ENCODE peak calls at places on chromosomes 5 and 9, in ten cellular contexts. One of them, this sample, is unnamed.

GRCh38 chr9:95130484-95130883 is 187.0 kb downstream of the FANCC start:
- DNase-seq in stimulated activated CD4-positive, alpha-beta T cell treated with anti-CD3 and anti-CD28 coated beads, Interleukin-4, amount 100 ng/mL, for 48 hours: no peak
- DNase-seq in heart left ventricle: no peak
- DNase-seq in NCI-H1092: no peak
- DNase-seq in Ammon's horn: no peak
- DNase-seq in AG04449: no peak
- DNase-seq in adrenal gland: no peak
- DNase-seq in left cardiac atrium: no peak
- DNase-seq in foreskin fibroblast: no peak
- DNase-seq in activated CD4-positive, CD25-positive, alpha-beta regulatory T cell treated with anti-CD3 and anti-CD28 coated beads, Interleukin-2, amount 50 U/mL, for 16 hours: no peak
- DNase-seq in this sample: no peak

GRCh38 chr5:39283231-39283818 is 64.0 kb upstream of the FYB1 start:
- DNase-seq in heart left ventricle: no peak
- DNase-seq in NCI-H1092: no peak
- DNase-seq in activated CD4-positive, CD25-positive, alpha-beta regulatory T cell treated with anti-CD3 and anti-CD28 coated beads, Interleukin-2, amount 50 U/mL, for 16 hours: peak
- DNase-seq in foreskin fibroblast: peak
- DNase-seq in Ammon's horn: peak
- DNase-seq in left cardiac atrium: no peak
- DNase-seq in AG04449: peak
- DNase-seq in adrenal gland: peak
- DNase-seq in stimulated activated CD4-positive, alpha-beta T cell treated with anti-CD3 and anti-CD28 coated beads, Interleukin-4, amount 100 ng/mL, for 48 hours: peak
- DNase-seq in this sample: peak

GRCh38 chr5:131633830-131634229 is 1.2 kb downstream of the RAPGEF6 start:
- DNase-seq in AG04449: no peak
- DNase-seq in activated CD4-positive, CD25-positive, alpha-beta regulatory T cell treated with anti-CD3 and anti-CD28 coated beads, Interleukin-2, amount 50 U/mL, for 16 hours: no peak
- DNase-seq in heart left ventricle: no peak
- DNase-seq in adrenal gland: no peak
- DNase-seq in foreskin fibroblast: no peak
- DNase-seq in Ammon's horn: no peak
- DNase-seq in NCI-H1092: no peak
- DNase-seq in left cardiac atrium: no peak
- DNase-seq in stimulated activated CD4-positive, alpha-beta T cell treated with anti-CD3 and anti-CD28 coated beads, Interleukin-4, amount 100 ng/mL, for 48 hours: no peak
- DNase-seq in this sample: no peak

GRCh38 chr5:1511651-1512540 is 11.9 kb downstream of the LPCAT1 start:
- DNase-seq in Ammon's horn: peak
- DNase-seq in left cardiac atrium: peak
- DNase-seq in AG04449: no peak
- DNase-seq in stimulated activated CD4-positive, alpha-beta T cell treated with anti-CD3 and anti-CD28 coated beads, Interleukin-4, amount 100 ng/mL, for 48 hours: no peak
- DNase-seq in activated CD4-positive, CD25-positive, alpha-beta regulatory T cell treated with anti-CD3 and anti-CD28 coated beads, Interleukin-2, amount 50 U/mL, for 16 hours: no peak
- DNase-seq in NCI-H1092: no peak
- DNase-seq in adrenal gland: no peak
- DNase-seq in foreskin fibroblast: peak
- DNase-seq in heart left ventricle: peak
- DNase-seq in this sample: no peak

GRCh38 chr5:172235132-172235780 is 41.3 kb downstream of the EFCAB9 start:
- DNase-seq in foreskin fibroblast: no peak
- DNase-seq in NCI-H1092: no peak
- DNase-seq in stimulated activated CD4-positive, alpha-beta T cell treated with anti-CD3 and anti-CD28 coated beads, Interleukin-4, amount 100 ng/mL, for 48 hours: no peak
- DNase-seq in heart left ventricle: no peak
- DNase-seq in adrenal gland: no peak
- DNase-seq in AG04449: no peak
- DNase-seq in left cardiac atrium: no peak
- DNase-seq in Ammon's horn: peak
- DNase-seq in activated CD4-positive, CD25-positive, alpha-beta regulatory T cell treated with anti-CD3 and anti-CD28 coated beads, Interleukin-2, amount 50 U/mL, for 16 hours: no peak
- DNase-seq in this sample: no peak

GRCh38 chr5:55102345-55102744 is at the start of gene GZMA:
- DNase-seq in adrenal gland: no peak
- DNase-seq in AG04449: no peak
- DNase-seq in heart left ventricle: no peak
- DNase-seq in stimulated activated CD4-positive, alpha-beta T cell treated with anti-CD3 and anti-CD28 coated beads, Interleukin-4, amount 100 ng/mL, for 48 hours: peak
- DNase-seq in activated CD4-positive, CD25-positive, alpha-beta regulatory T cell treated with anti-CD3 and anti-CD28 coated beads, Interleukin-2, amount 50 U/mL, for 16 hours: no peak
- DNase-seq in NCI-H1092: no peak
- DNase-seq in Ammon's horn: no peak
- DNase-seq in foreskin fibroblast: no peak
- DNase-seq in left cardiac atrium: no peak
- DNase-seq in this sample: no peak

GRCh38 chr9:69806642-69807041 is 14.0 kb upstream of the CFAP95 start:
- DNase-seq in activated CD4-positive, CD25-positive, alpha-beta regulatory T cell treated with anti-CD3 and anti-CD28 coated beads, Interleukin-2, amount 50 U/mL, for 16 hours: no peak
- DNase-seq in stimulated activated CD4-positive, alpha-beta T cell treated with anti-CD3 and anti-CD28 coated beads, Interleukin-4, amount 100 ng/mL, for 48 hours: no peak
- DNase-seq in NCI-H1092: no peak
- DNase-seq in heart left ventricle: no peak
- DNase-seq in Ammon's horn: no peak
- DNase-seq in adrenal gland: no peak
- DNase-seq in AG04449: no peak
- DNase-seq in foreskin fibroblast: no peak
- DNase-seq in left cardiac atrium: no peak
- DNase-seq in this sample: no peak

GRCh38 chr9:131656356-131657030 is 83.4 kb downstream of the RAPGEF1 start:
- DNase-seq in heart left ventricle: peak
- DNase-seq in stimulated activated CD4-positive, alpha-beta T cell treated with anti-CD3 and anti-CD28 coated beads, Interleukin-4, amount 100 ng/mL, for 48 hours: no peak
- DNase-seq in adrenal gland: peak
- DNase-seq in activated CD4-positive, CD25-positive, alpha-beta regulatory T cell treated with anti-CD3 and anti-CD28 coated beads, Interleukin-2, amount 50 U/mL, for 16 hours: no peak
- DNase-seq in NCI-H1092: no peak
- DNase-seq in left cardiac atrium: peak
- DNase-seq in foreskin fibroblast: no peak
- DNase-seq in AG04449: no peak
- DNase-seq in Ammon's horn: peak
- DNase-seq in this sample: peak

GRCh38 chr5:137856201-137856600 is 11.5 kb upstream of the MYOT start:
- DNase-seq in foreskin fibroblast: no peak
- DNase-seq in activated CD4-positive, CD25-positive, alpha-beta regulatory T cell treated with anti-CD3 and anti-CD28 coated beads, Interleukin-2, amount 50 U/mL, for 16 hours: no peak
- DNase-seq in AG04449: no peak
- DNase-seq in Ammon's horn: no peak
- DNase-seq in heart left ventricle: no peak
- DNase-seq in stimulated activated CD4-positive, alpha-beta T cell treated with anti-CD3 and anti-CD28 coated beads, Interleukin-4, amount 100 ng/mL, for 48 hours: no peak
- DNase-seq in NCI-H1092: no peak
- DNase-seq in adrenal gland: no peak
- DNase-seq in left cardiac atrium: no peak
- DNase-seq in this sample: no peak

GRCh38 chr5:164748861-164749260 is 1243.4 kb downstream of the MAT2B start:
- DNase-seq in activated CD4-positive, CD25-positive, alpha-beta regulatory T cell treated with anti-CD3 and anti-CD28 coated beads, Interleukin-2, amount 50 U/mL, for 16 hours: no peak
- DNase-seq in heart left ventricle: no peak
- DNase-seq in foreskin fibroblast: no peak
- DNase-seq in adrenal gland: no peak
- DNase-seq in NCI-H1092: no peak
- DNase-seq in stimulated activated CD4-positive, alpha-beta T cell treated with anti-CD3 and anti-CD28 coated beads, Interleukin-4, amount 100 ng/mL, for 48 hours: no peak
- DNase-seq in Ammon's horn: no peak
- DNase-seq in left cardiac atrium: no peak
- DNase-seq in AG04449: no peak
- DNase-seq in this sample: no peak

GRCh38 chr5:56819027-56819881 is 3.9 kb downstream of the MAP3K1 start:
- DNase-seq in foreskin fibroblast: no peak
- DNase-seq in AG04449: no peak
- DNase-seq in NCI-H1092: no peak
- DNase-seq in heart left ventricle: no peak
- DNase-seq in stimulated activated CD4-positive, alpha-beta T cell treated with anti-CD3 and anti-CD28 coated beads, Interleukin-4, amount 100 ng/mL, for 48 hours: no peak
- DNase-seq in Ammon's horn: no peak
- DNase-seq in adrenal gland: no peak
- DNase-seq in activated CD4-positive, CD25-positive, alpha-beta regulatory T cell treated with anti-CD3 and anti-CD28 coated beads, Interleukin-2, amount 50 U/mL, for 16 hours: no peak
- DNase-seq in left cardiac atrium: no peak
- DNase-seq in this sample: no peak

GRCh38 chr9:16744386-16744785 is 126.1 kb downstream of the BNC2 start:
- DNase-seq in stimulated activated CD4-positive, alpha-beta T cell treated with anti-CD3 and anti-CD28 coated beads, Interleukin-4, amount 100 ng/mL, for 48 hours: no peak
- DNase-seq in NCI-H1092: no peak
- DNase-seq in AG04449: no peak
- DNase-seq in heart left ventricle: no peak
- DNase-seq in activated CD4-positive, CD25-positive, alpha-beta regulatory T cell treated with anti-CD3 and anti-CD28 coated beads, Interleukin-2, amount 50 U/mL, for 16 hours: no peak
- DNase-seq in Ammon's horn: no peak
- DNase-seq in left cardiac atrium: no peak
- DNase-seq in foreskin fibroblast: no peak
- DNase-seq in adrenal gland: no peak
- DNase-seq in this sample: no peak

GRCh38 chr5:131209506-131210191 is 38.9 kb downstream of the LYRM7 start:
- DNase-seq in NCI-H1092: peak
- DNase-seq in foreskin fibroblast: no peak
- DNase-seq in adrenal gland: no peak
- DNase-seq in heart left ventricle: no peak
- DNase-seq in activated CD4-positive, CD25-positive, alpha-beta regulatory T cell treated with anti-CD3 and anti-CD28 coated beads, Interleukin-2, amount 50 U/mL, for 16 hours: peak
- DNase-seq in stimulated activated CD4-positive, alpha-beta T cell treated with anti-CD3 and anti-CD28 coated beads, Interleukin-4, amount 100 ng/mL, for 48 hours: no peak
- DNase-seq in AG04449: no peak
- DNase-seq in Ammon's horn: peak
- DNase-seq in left cardiac atrium: no peak
- DNase-seq in this sample: no peak

GRCh38 chr5:17154211-17154996 is 63.0 kb upstream of the BASP1 start:
- DNase-seq in left cardiac atrium: no peak
- DNase-seq in Ammon's horn: no peak
- DNase-seq in AG04449: no peak
- DNase-seq in NCI-H1092: no peak
- DNase-seq in heart left ventricle: no peak
- DNase-seq in foreskin fibroblast: peak
- DNase-seq in adrenal gland: no peak
- DNase-seq in activated CD4-positive, CD25-positive, alpha-beta regulatory T cell treated with anti-CD3 and anti-CD28 coated beads, Interleukin-2, amount 50 U/mL, for 16 hours: no peak
- DNase-seq in stimulated activated CD4-positive, alpha-beta T cell treated with anti-CD3 and anti-CD28 coated beads, Interleukin-4, amount 100 ng/mL, for 48 hours: no peak
- DNase-seq in this sample: no peak

GRCh38 chr5:58268263-58268662 is 191.6 kb downstream of the PLK2 start:
- DNase-seq in AG04449: no peak
- DNase-seq in heart left ventricle: peak
- DNase-seq in activated CD4-positive, CD25-positive, alpha-beta regulatory T cell treated with anti-CD3 and anti-CD28 coated beads, Interleukin-2, amount 50 U/mL, for 16 hours: no peak
- DNase-seq in NCI-H1092: no peak
- DNase-seq in adrenal gland: peak
- DNase-seq in stimulated activated CD4-positive, alpha-beta T cell treated with anti-CD3 and anti-CD28 coated beads, Interleukin-4, amount 100 ng/mL, for 48 hours: no peak
- DNase-seq in foreskin fibroblast: no peak
- DNase-seq in Ammon's horn: no peak
- DNase-seq in left cardiac atrium: no peak
- DNase-seq in this sample: peak